ENCODE peak calls at places on chromosomes 11 and 22, in seven cellular contexts. One of them, this sample, is unnamed.

GRCh38 chr11:103907548-103908455 is 128.6 kb upstream of the DDI1 start:
- DNase-seq in WTC11: no peak
- DNase-seq in A549: no peak
- DNase-seq in HepG2: no peak
- DNase-seq in SK-N-SH: no peak
- DNase-seq in endothelial cell of umbilical vein: peak
- DNase-seq in HCT116: no peak
- DNase-seq in this sample: no peak

GRCh38 chr11:47355283-47356128 is 3.0 kb upstream of the MYBPC3 start:
- DNase-seq in HepG2: peak
- DNase-seq in A549: peak
- DNase-seq in HCT116: peak
- DNase-seq in endothelial cell of umbilical vein: peak
- DNase-seq in WTC11: peak
- DNase-seq in SK-N-SH: peak
- DNase-seq in this sample: peak

GRCh38 chr22:23608583-23608982 is 23.5 kb downstream of the DRICH1 start:
- DNase-seq in HepG2: no peak
- DNase-seq in WTC11: peak
- DNase-seq in endothelial cell of umbilical vein: no peak
- DNase-seq in HCT116: no peak
- DNase-seq in A549: no peak
- DNase-seq in SK-N-SH: no peak
- DNase-seq in this sample: peak

GRCh38 chr11:113907155-113907554 is 2.6 kb downstream of the HTR3B start:
- DNase-seq in A549: no peak
- DNase-seq in WTC11: no peak
- DNase-seq in HCT116: no peak
- DNase-seq in HepG2: no peak
- DNase-seq in endothelial cell of umbilical vein: no peak
- DNase-seq in SK-N-SH: no peak
- DNase-seq in this sample: no peak

GRCh38 chr22:49773531-49773930 is 54.1 kb downstream of the BRD1 start:
- DNase-seq in A549: no peak
- DNase-seq in SK-N-SH: no peak
- DNase-seq in HCT116: no peak
- DNase-seq in HepG2: no peak
- DNase-seq in endothelial cell of umbilical vein: no peak
- DNase-seq in WTC11: no peak
- DNase-seq in this sample: no peak

GRCh38 chr11:104163100-104164027 is 583 bp downstream of the PDGFD start:
- DNase-seq in HepG2: no peak
- DNase-seq in endothelial cell of umbilical vein: peak
- DNase-seq in A549: peak
- DNase-seq in HCT116: no peak
- DNase-seq in SK-N-SH: peak
- DNase-seq in WTC11: peak
- DNase-seq in this sample: no peak

GRCh38 chr11:19789840-19790710 is 77.4 kb downstream of the NAV2 start:
- DNase-seq in HepG2: no peak
- DNase-seq in SK-N-SH: no peak
- DNase-seq in A549: no peak
- DNase-seq in endothelial cell of umbilical vein: no peak
- DNase-seq in WTC11: no peak
- DNase-seq in HCT116: no peak
- DNase-seq in this sample: no peak

GRCh38 chr11:132251095-132251494 is 880.7 kb downstream of the NTM start:
- DNase-seq in A549: no peak
- DNase-seq in HepG2: no peak
- DNase-seq in WTC11: no peak
- DNase-seq in HCT116: no peak
- DNase-seq in SK-N-SH: no peak
- DNase-seq in endothelial cell of umbilical vein: no peak
- DNase-seq in this sample: no peak

GRCh38 chr11:12696911-12697581 is 22.8 kb downstream of the TEAD1 start:
- DNase-seq in HCT116: peak
- DNase-seq in endothelial cell of umbilical vein: no peak
- DNase-seq in SK-N-SH: no peak
- DNase-seq in WTC11: no peak
- DNase-seq in A549: no peak
- DNase-seq in HepG2: no peak
- DNase-seq in this sample: no peak

GRCh38 chr11:98630736-98631135 is 390.0 kb upstream of the CNTN5 start:
- DNase-seq in HepG2: no peak
- DNase-seq in HCT116: no peak
- DNase-seq in A549: no peak
- DNase-seq in endothelial cell of umbilical vein: no peak
- DNase-seq in SK-N-SH: no peak
- DNase-seq in WTC11: no peak
- DNase-seq in this sample: no peak

GRCh38 chr22:49449811-49450386 is 377.8 kb downstream of the BRD1 start:
- DNase-seq in endothelial cell of umbilical vein: no peak
- DNase-seq in HepG2: no peak
- DNase-seq in SK-N-SH: no peak
- DNase-seq in HCT116: no peak
- DNase-seq in A549: no peak
- DNase-seq in WTC11: no peak
- DNase-seq in this sample: no peak

GRCh38 chr22:17777005-17777716 is 2.9 kb upstream of the BID start:
- DNase-seq in WTC11: no peak
- DNase-seq in HepG2: peak
- DNase-seq in SK-N-SH: no peak
- DNase-seq in A549: no peak
- DNase-seq in endothelial cell of umbilical vein: peak
- DNase-seq in HCT116: no peak
- DNase-seq in this sample: peak

GRCh38 chr11:45751430-45751829 is 53.5 kb upstream of the SLC35C1 start:
- DNase-seq in HepG2: no peak
- DNase-seq in HCT116: no peak
- DNase-seq in A549: no peak
- DNase-seq in endothelial cell of umbilical vein: no peak
- DNase-seq in WTC11: peak
- DNase-seq in SK-N-SH: no peak
- DNase-seq in this sample: no peak

GRCh38 chr11:121443688-121444275 is 8.3 kb upstream of the SORL1 start:
- DNase-seq in HCT116: no peak
- DNase-seq in SK-N-SH: no peak
- DNase-seq in endothelial cell of umbilical vein: no peak
- DNase-seq in HepG2: no peak
- DNase-seq in A549: no peak
- DNase-seq in WTC11: no peak
- DNase-seq in this sample: no peak

GRCh38 chr11:73397468-73398131 is 21.4 kb downstream of the RELT start:
- DNase-seq in HepG2: no peak
- DNase-seq in HCT116: no peak
- DNase-seq in WTC11: no peak
- DNase-seq in SK-N-SH: no peak
- DNase-seq in A549: no peak
- DNase-seq in endothelial cell of umbilical vein: no peak
- DNase-seq in this sample: no peak

GRCh38 chr11:113401718-113402117 is 14.1 kb downstream of the ANKK1 start:
- DNase-seq in A549: peak
- DNase-seq in SK-N-SH: peak
- DNase-seq in endothelial cell of umbilical vein: peak
- DNase-seq in WTC11: no peak
- DNase-seq in HCT116: peak
- DNase-seq in HepG2: no peak
- DNase-seq in this sample: no peak

GRCh38 chr11:129286813-129287212 is 88.8 kb upstream of the BARX2 start:
- DNase-seq in HCT116: no peak
- DNase-seq in SK-N-SH: no peak
- DNase-seq in WTC11: no peak
- DNase-seq in endothelial cell of umbilical vein: no peak
- DNase-seq in A549: no peak
- DNase-seq in HepG2: no peak
- DNase-seq in this sample: no peak
- TF ChIP-seq MAX in HCT116: no peak
- TF ChIP-seq MAX in SK-N-SH: no peak
- TF ChIP-seq MAX in WTC11: no peak
- TF ChIP-seq MAX in endothelial cell of umbilical vein: no peak
- TF ChIP-seq MAX in A549: no peak
- TF ChIP-seq MAX in HepG2: no peak
- TF ChIP-seq MAX in this sample: no peak

DNA sequence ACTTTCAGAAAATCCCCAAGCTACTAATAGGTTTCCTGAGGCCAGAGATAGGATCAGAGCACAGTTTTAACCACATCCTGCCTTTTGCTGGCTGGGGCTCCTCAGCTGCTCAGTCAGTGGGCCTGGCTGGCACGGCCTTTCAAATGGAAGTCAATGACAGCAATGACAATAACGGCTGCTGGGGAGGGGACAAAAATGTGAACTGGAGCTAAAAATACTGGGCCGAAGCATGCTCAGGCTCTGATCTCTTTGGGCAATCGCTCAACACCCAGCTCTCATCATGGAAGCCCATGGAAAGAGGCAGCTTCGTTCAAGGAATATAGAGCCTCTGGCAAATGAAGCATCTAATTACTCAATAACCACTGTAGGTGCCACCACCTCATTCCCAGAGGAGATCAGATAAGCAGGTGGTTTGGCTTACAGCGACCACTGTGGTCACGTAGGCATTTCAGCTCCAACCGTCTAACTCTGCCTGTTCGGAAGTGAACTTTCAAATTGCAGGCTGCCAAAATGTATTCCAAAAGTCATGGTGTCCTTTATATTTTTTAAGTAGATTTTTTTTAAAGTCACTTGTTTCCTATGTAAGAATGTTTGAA is 14.3 kb downstream of the WT1 start:
- DNase-seq in A549: no peak
- DNase-seq in SK-N-SH: peak
- DNase-seq in HCT116: no peak
- DNase-seq in HepG2: no peak
- DNase-seq in endothelial cell of umbilical vein: no peak
- DNase-seq in WTC11: no peak
- DNase-seq in this sample: peak
- TF ChIP-seq MAX in A549: no peak
- TF ChIP-seq MAX in SK-N-SH: peak
- TF ChIP-seq MAX in HCT116: no peak
- TF ChIP-seq MAX in HepG2: no peak
- TF ChIP-seq MAX in endothelial cell of umbilical vein: no peak
- TF ChIP-seq MAX in WTC11: no peak
- TF ChIP-seq MAX in this sample: peak

DNA sequence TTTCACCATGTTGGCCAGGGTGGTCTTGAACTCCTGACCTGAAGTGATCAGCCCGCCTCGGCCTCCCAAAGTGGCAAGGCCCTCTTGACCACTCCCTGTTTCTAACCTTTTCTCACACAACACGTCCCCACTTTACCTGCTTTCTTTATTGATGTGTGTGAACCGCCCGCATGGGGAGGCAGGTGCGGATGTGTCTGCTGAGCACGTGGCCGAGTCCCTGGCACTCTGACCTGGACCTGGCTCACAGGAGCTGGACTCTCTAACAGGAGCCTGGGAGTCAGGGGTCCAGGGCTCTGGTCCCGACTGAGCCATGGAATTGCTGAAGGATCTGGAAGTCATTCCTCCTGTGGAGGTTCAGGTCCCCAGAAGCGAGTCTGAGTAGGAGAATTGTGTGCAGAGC is 40.0 kb downstream of the C11orf96 start:
- DNase-seq in SK-N-SH: no peak
- DNase-seq in endothelial cell of umbilical vein: no peak
- DNase-seq in A549: no peak
- DNase-seq in WTC11: no peak
- DNase-seq in HCT116: no peak
- DNase-seq in HepG2: no peak
- DNase-seq in this sample: no peak
- TF ChIP-seq MAX in SK-N-SH: no peak
- TF ChIP-seq MAX in endothelial cell of umbilical vein: no peak
- TF ChIP-seq MAX in A549: no peak
- TF ChIP-seq MAX in WTC11: no peak
- TF ChIP-seq MAX in HCT116: no peak
- TF ChIP-seq MAX in HepG2: peak
- TF ChIP-seq MAX in this sample: no peak

DNA sequence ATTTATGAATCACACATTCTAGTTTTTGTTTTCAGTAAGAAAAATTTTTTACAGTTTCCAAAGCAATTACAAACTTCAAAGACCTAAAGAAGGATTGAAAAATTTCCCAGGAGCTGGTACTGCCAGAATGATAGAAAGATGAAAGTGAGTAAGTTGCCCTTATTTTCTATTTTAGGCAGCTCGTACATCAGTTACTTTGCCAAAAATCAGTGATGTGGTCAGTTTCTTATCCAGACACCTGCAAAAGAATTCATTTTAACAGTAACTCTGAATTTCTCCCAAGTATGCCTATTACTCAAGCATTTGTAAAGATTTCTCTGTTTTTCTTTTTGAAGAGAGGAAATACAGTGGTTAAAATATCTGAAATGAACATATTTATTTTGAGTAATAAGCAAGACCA is 976.3 kb upstream of the RAG2 start:
- DNase-seq in SK-N-SH: no peak
- DNase-seq in endothelial cell of umbilical vein: no peak
- DNase-seq in HCT116: no peak
- DNase-seq in A549: no peak
- DNase-seq in HepG2: no peak
- DNase-seq in WTC11: no peak
- DNase-seq in this sample: no peak
- TF ChIP-seq MAX in SK-N-SH: no peak
- TF ChIP-seq MAX in endothelial cell of umbilical vein: no peak
- TF ChIP-seq MAX in HCT116: no peak
- TF ChIP-seq MAX in A549: no peak
- TF ChIP-seq MAX in HepG2: no peak
- TF ChIP-seq MAX in WTC11: no peak
- TF ChIP-seq MAX in this sample: no peak

GRCh38 chr22:47293368-47294221 is 531.1 kb downstream of the TBC1D22A start:
- DNase-seq in A549: no peak
- DNase-seq in HCT116: no peak
- DNase-seq in SK-N-SH: no peak
- DNase-seq in HepG2: no peak
- DNase-seq in endothelial cell of umbilical vein: no peak
- DNase-seq in WTC11: no peak
- DNase-seq in this sample: no peak
- TF ChIP-seq MAX in A549: no peak
- TF ChIP-seq MAX in HCT116: no peak
- TF ChIP-seq MAX in SK-N-SH: no peak
- TF ChIP-seq MAX in HepG2: no peak
- TF ChIP-seq MAX in endothelial cell of umbilical vein: no peak
- TF ChIP-seq MAX in WTC11: no peak
- TF ChIP-seq MAX in this sample: no peak

GRCh38 chr11:70828498-70829159 is 423.7 kb downstream of the SHANK2 start:
- DNase-seq in A549: no peak
- DNase-seq in SK-N-SH: peak
- DNase-seq in HepG2: no peak
- DNase-seq in WTC11: no peak
- DNase-seq in endothelial cell of umbilical vein: no peak
- DNase-seq in HCT116: no peak
- DNase-seq in this sample: no peak
- TF ChIP-seq MAX in A549: no peak
- TF ChIP-seq MAX in SK-N-SH: no peak
- TF ChIP-seq MAX in HepG2: no peak
- TF ChIP-seq MAX in WTC11: no peak
- TF ChIP-seq MAX in endothelial cell of umbilical vein: no peak
- TF ChIP-seq MAX in HCT116: no peak
- TF ChIP-seq MAX in this sample: no peak

This sample was measured in NB4.